ENCODE peak calls at places on chromosomes 4 and X, in eight cellular contexts. Z is ureter; H is GM12891; D is effector CD4-positive, alpha-beta T cell; C is NCI-H1092; B is stimulated activated CD4-positive, alpha-beta T cell treated with anti-CD3 and anti-CD28 coated beads, TNF-alpha, amount 100 ng/mL, for 1 hour; O is right lobe of liver; E is T-helper 17 cell. Q is an unnamed sample.

GRCh38 chrX:12269484-12269883 is 131.2 kb downstream of the FRMPD4 start:
- DNase-seq in H (no peak), E (no peak), Z (no peak), D (no peak), O (no peak), B (no peak), C (no peak), Q (no peak)

GRCh38 chr4:82192153-82192552 is 181.6 kb downstream of the HNRNPD start:
- DNase-seq in H (no peak), Z (no peak), B (no peak), C (no peak), E (no peak), O (no peak), D (no peak), Q (no peak)

GRCh38 chr4:54082168-54082567 is 17.8 kb upstream of the CHIC2 start:
- DNase-seq in B (no peak), O (no peak), E (no peak), H (no peak), C (no peak), D (no peak), Z (no peak), Q (peak; percentile 97)

GRCh38 chr4:67694662-67695061 is 6.3 kb downstream of the UBA6 start:
- DNase-seq in H (no peak), C (no peak), O (no peak), E (no peak), D (no peak), Z (no peak), B (no peak), Q (no peak)

GRCh38 chrX:150201841-150202240 is 161.3 kb upstream of the MAMLD1 start:
- DNase-seq in B (no peak), E (no peak), D (no peak), Z (no peak), C (no peak), H (no peak), O (no peak), Q (no peak)

GRCh38 chr4:58983887-58984286 is 1873.7 kb upstream of the IGFBP7 start:
- DNase-seq in O (no peak), D (no peak), E (no peak), B (no peak), C (no peak), Z (no peak), H (no peak), Q (no peak)

GRCh38 chrX:23993012-23993633 is 33.9 kb downstream of the KLHL15 start:
- DNase-seq in O (no peak), C (no peak), E (no peak), B (no peak), D (no peak), Z (no peak), H (no peak), Q (no peak)

GRCh38 chr4:38328963-38329729 is 334.9 kb upstream of the KLF3 start:
- DNase-seq in H (no peak), D (no peak), O (no peak), E (no peak), B (no peak), C (no peak), Z (no peak), Q (no peak)

GRCh38 chrX:47224896-47225290 is 6.4 kb downstream of the CDK16 start:
- DNase-seq in O (no peak), Z (no peak), B (no peak), C (no peak), H (no peak), D (no peak), E (no peak), Q (no peak)

GRCh38 chr4:180610317-180610716 is 1632.9 kb upstream of the TENM3 start:
- DNase-seq in O (no peak), Z (no peak), E (no peak), B (no peak), H (no peak), D (no peak), C (no peak), Q (peak; percentile 29)

GRCh38 chr4:128310266-128310697 is 22.7 kb upstream of the PGRMC2 start:
- DNase-seq in E (no peak), Z (no peak), D (no peak), C (peak; percentile 55), O (peak; percentile 88), H (no peak), B (no peak), Q (no peak)

GRCh38 chrX:123138473-123138872 is 45.6 kb upstream of the GRIA3 start:
- DNase-seq in O (no peak), Z (no peak), B (no peak), H (no peak), E (no peak), D (no peak), C (no peak), Q (peak; percentile 29)

GRCh38 chr4:153267013-153267412 is 62.8 kb downstream of the TRIM2 start:
- DNase-seq in B (no peak), O (no peak), Z (no peak), C (no peak), D (no peak), H (no peak), E (no peak), Q (no peak)

GRCh38 chr4:165326831-165327210 is 648 bp upstream of the MSMO1 start:
- DNase-seq in O (peak; percentile 83), Z (no peak), H (no peak), C (no peak), D (no peak), E (no peak), B (no peak), Q (no peak)

GRCh38 chr4:78737020-78737419 is 39.1 kb upstream of the BMP2K start:
- DNase-seq in Z (no peak), E (no peak), O (no peak), D (no peak), H (no peak), B (no peak), C (no peak), Q (no peak)

GRCh38 chrX:34365482-34365881 is 233.4 kb upstream of the FAM47A start:
- DNase-seq in O (peak; percentile 29), Z (no peak), E (no peak), D (no peak), H (no peak), B (no peak), C (no peak), Q (no peak)

GRCh38 chrX:103585421-103586313 is at the start of gene TCEAL4:
- DNase-seq in E (no peak), D (no peak), B (no peak), H (no peak), Z (peak; percentile 68), O (peak; percentile 81), C (peak; percentile 33), Q (no peak)

GRCh38 chr4:52585379-52585778 is 73.7 kb downstream of the USP46 start:
- DNase-seq in D (no peak), H (no peak), O (no peak), C (no peak), Z (no peak), B (no peak), E (no peak), Q (no peak)

GRCh38 chr4:40672528-40673522 is 43.2 kb upstream of the RBM47 start:
- DNase-seq in O (no peak), C (no peak), E (no peak), D (no peak), H (peak; percentile 35), Z (no peak), B (no peak), Q (peak; percentile 94)

GRCh38 chrX:71107762-71108360 is 1.3 kb upstream of the CXorf65 start:
- DNase-seq in D (peak; percentile 28), Z (no peak), O (no peak), E (no peak), H (no peak), B (no peak), C (no peak), Q (no peak)